ENCODE peak calls at places on chromosomes 16 and 17, in ten cellular contexts. F is ovary; I is NCI-H69; R is NCI-H2081; D is activated naive CD4-positive, alpha-beta T cell treated with anti-CD3 and anti-CD28 coated beads, Interleukin-2, amount 50 U/mL, for 16 hours; A is activated gamma-delta T cell treated with anti-CD3 and anti-CD28 coated beads, Interleukin-2, amount 50 U/mL, for 16 hours; G is endothelial cell; C is neural crest cell; U is ELR; T is NCI-H1417. O is an unnamed sample.
A peak's percentile ranks its signal among the peaks of the same experiment; 100 is the strongest.

GRCh38 chr16:4365014-4365406 is 6.6 kb upstream of the VASN start:
- DNase-seq in F (no peak), I (no peak), R (no peak), D (no peak), A (no peak), G (no peak), C (no peak), U (no peak), T (no peak), O (no peak)

GRCh38 chr17:79243996-79244395 is 169.4 kb downstream of the ENGASE start:
- DNase-seq in F (no peak), I (no peak), R (no peak), D (no peak), A (no peak), G (no peak), C (no peak), U (no peak), T (no peak), O (no peak)

GRCh38 chr17:74190154-74190553 is 13.3 kb upstream of the RPL38 start:
- DNase-seq in F (no peak), I (peak; percentile 75), R (peak; percentile 36), D (no peak), A (no peak), G (no peak), C (no peak), U (peak; percentile 64), T (no peak), O (peak; percentile 82)

GRCh38 chr16:49268667-49269066 is 13.0 kb downstream of the CBLN1 start:
- DNase-seq in F (no peak), I (no peak), R (no peak), D (no peak), A (no peak), G (no peak), C (no peak), U (no peak), T (no peak), O (no peak)

GRCh38 chr17:2582493-2582892 is 11.0 kb upstream of the PAFAH1B1 start:
- DNase-seq in F (no peak), I (no peak), R (no peak), D (no peak), A (no peak), G (no peak), C (no peak), U (no peak), T (no peak), O (no peak)

GRCh38 chr17:40615295-40615988 is 32.2 kb downstream of the SMARCE1 start:
- DNase-seq in F (peak; percentile 53), I (peak; percentile 74), R (peak; percentile 17), D (no peak), A (no peak), G (peak; percentile 52), C (no peak), U (peak; percentile 60), T (peak; percentile 60), O (peak; percentile 86)

GRCh38 chr17:67421869-67422273 is 44.8 kb downstream of the PITPNC1 start:
- DNase-seq in F (no peak), I (peak; percentile 8), R (no peak), D (peak; percentile 45), A (peak; percentile 51), G (no peak), C (no peak), U (peak; percentile 100), T (no peak), O (peak; percentile 68)

GRCh38 chr16:31477220-31478216 is 5.4 kb upstream of the SLC5A2 start:
- DNase-seq in F (no peak), I (no peak), R (no peak), D (peak; percentile 33), A (no peak), G (peak; percentile 72), C (peak; percentile 48), U (no peak), T (no peak), O (peak; percentile 88)

GRCh38 chr16:84508502-84508901 is 4.0 kb upstream of the MEAK7 start:
- DNase-seq in F (no peak), I (no peak), R (no peak), D (no peak), A (no peak), G (no peak), C (no peak), U (no peak), T (no peak), O (no peak)

GRCh38 chr17:52517176-52517575 is 358.7 kb upstream of the CA10 start:
- DNase-seq in F (no peak), I (peak; percentile 41), R (no peak), D (no peak), A (no peak), G (no peak), C (no peak), U (no peak), T (no peak), O (no peak)

GRCh38 chr16:75792781-75793180 is 66.5 kb upstream of the CPHXL start:
- DNase-seq in F (no peak), I (no peak), R (no peak), D (no peak), A (no peak), G (no peak), C (no peak), U (no peak), T (no peak), O (no peak)

GRCh38 chr16:11125936-11126335 is 130.1 kb downstream of the SOCS1 start:
- DNase-seq in F (no peak), I (no peak), R (no peak), D (no peak), A (no peak), G (no peak), C (no peak), U (no peak), T (no peak), O (no peak)

GRCh38 chr16:66107661-66108060 is 258.8 kb upstream of the CDH5 start:
- DNase-seq in F (no peak), I (no peak), R (no peak), D (no peak), A (no peak), G (no peak), C (no peak), U (peak; percentile 36), T (no peak), O (no peak)

GRCh38 chr16:76926595-76926994 is 264.4 kb upstream of the MON1B start:
- DNase-seq in F (no peak), I (no peak), R (no peak), D (no peak), A (no peak), G (no peak), C (no peak), U (no peak), T (no peak), O (no peak)

GRCh38 chr16:2530629-2531318 is 434 bp downstream of the CEMP1 start:
- DNase-seq in F (peak; percentile 31), I (no peak), R (no peak), D (no peak), A (no peak), G (no peak), C (no peak), U (no peak), T (no peak), O (no peak)

GRCh38 chr16:75946058-75946457 is 219.8 kb upstream of the CPHXL start:
- DNase-seq in F (no peak), I (no peak), R (no peak), D (no peak), A (no peak), G (no peak), C (no peak), U (no peak), T (no peak), O (no peak)

GRCh38 chr16:1909661-1910231 is 8.5 kb downstream of the HS3ST6 start:
- DNase-seq in F (no peak), I (peak; percentile 86), R (no peak), D (no peak), A (no peak), G (no peak), C (no peak), U (no peak), T (peak; percentile 54), O (no peak)